ENCODE peak calls at places on chromosomes 4 and X, in eight cellular contexts. One of them, this sample, is unnamed.

GRCh38 chrX:69083785-69084184 is 81.5 kb downstream of the PJA1 start:
- DNase-seq in NCI-H187: no peak
- DNase-seq in mucosa of gallbladder: no peak
- DNase-seq in COR-L47: no peak
- DNase-seq in AG08396: no peak
- DNase-seq in kidney epithelial cell: no peak
- DNase-seq in HT1080: no peak
- DNase-seq in NCI-H2081: no peak
- DNase-seq in this sample: no peak

GRCh38 chrX:134369576-134369975 is 90.4 kb upstream of the HPRT1 start:
- DNase-seq in mucosa of gallbladder: no peak
- DNase-seq in NCI-H187: no peak
- DNase-seq in HT1080: no peak
- DNase-seq in NCI-H2081: no peak
- DNase-seq in kidney epithelial cell: no peak
- DNase-seq in COR-L47: no peak
- DNase-seq in AG08396: no peak
- DNase-seq in this sample: no peak

GRCh38 chr4:24912252-24913098 is at the start of gene CCDC149:
- DNase-seq in kidney epithelial cell: no peak
- DNase-seq in HT1080: no peak
- DNase-seq in COR-L47: peak; percentile 92
- DNase-seq in AG08396: peak; percentile 91
- DNase-seq in mucosa of gallbladder: peak; percentile 78
- DNase-seq in NCI-H187: peak; percentile 96
- DNase-seq in NCI-H2081: peak; percentile 96
- DNase-seq in this sample: peak; percentile 64

GRCh38 chr4:60724623-60725022 is 475.5 kb upstream of the ADGRL3 start:
- DNase-seq in kidney epithelial cell: peak; percentile 63
- DNase-seq in HT1080: peak; percentile 81
- DNase-seq in NCI-H187: no peak
- DNase-seq in NCI-H2081: no peak
- DNase-seq in mucosa of gallbladder: no peak
- DNase-seq in COR-L47: no peak
- DNase-seq in AG08396: peak; percentile 58
- DNase-seq in this sample: no peak

GRCh38 chrX:53086464-53086863 is 4.3 kb downstream of the TSPYL2 start:
- DNase-seq in COR-L47: no peak
- DNase-seq in mucosa of gallbladder: no peak
- DNase-seq in HT1080: no peak
- DNase-seq in NCI-H187: no peak
- DNase-seq in kidney epithelial cell: no peak
- DNase-seq in NCI-H2081: no peak
- DNase-seq in AG08396: peak; percentile 2
- DNase-seq in this sample: no peak

GRCh38 chrX:106862972-106863688 is 40.0 kb downstream of the RIPPLY1 start:
- DNase-seq in kidney epithelial cell: no peak
- DNase-seq in HT1080: peak; percentile 15
- DNase-seq in AG08396: peak; percentile 4
- DNase-seq in NCI-H187: no peak
- DNase-seq in COR-L47: no peak
- DNase-seq in mucosa of gallbladder: peak; percentile 12
- DNase-seq in NCI-H2081: no peak
- DNase-seq in this sample: no peak

GRCh38 chr4:176191974-176192373 is 3.4 kb downstream of the SPATA4 start:
- DNase-seq in mucosa of gallbladder: no peak
- DNase-seq in NCI-H187: no peak
- DNase-seq in NCI-H2081: peak; percentile 54
- DNase-seq in COR-L47: peak; percentile 74
- DNase-seq in HT1080: peak; percentile 28
- DNase-seq in kidney epithelial cell: no peak
- DNase-seq in AG08396: no peak
- DNase-seq in this sample: no peak

GRCh38 chrX:7771788-7772438 is 71.1 kb upstream of the VCX start:
- DNase-seq in NCI-H2081: no peak
- DNase-seq in NCI-H187: no peak
- DNase-seq in kidney epithelial cell: no peak
- DNase-seq in mucosa of gallbladder: no peak
- DNase-seq in AG08396: no peak
- DNase-seq in COR-L47: no peak
- DNase-seq in HT1080: no peak
- DNase-seq in this sample: no peak

GRCh38 chr4:106312377-106312776 is 3.6 kb downstream of the TBCK start:
- DNase-seq in NCI-H187: no peak
- DNase-seq in NCI-H2081: no peak
- DNase-seq in AG08396: no peak
- DNase-seq in HT1080: no peak
- DNase-seq in mucosa of gallbladder: no peak
- DNase-seq in COR-L47: no peak
- DNase-seq in kidney epithelial cell: no peak
- DNase-seq in this sample: no peak

GRCh38 chr4:9771069-9771468 is 10.4 kb upstream of the DRD5 start:
- DNase-seq in NCI-H187: no peak
- DNase-seq in AG08396: no peak
- DNase-seq in COR-L47: no peak
- DNase-seq in HT1080: no peak
- DNase-seq in mucosa of gallbladder: no peak
- DNase-seq in NCI-H2081: no peak
- DNase-seq in kidney epithelial cell: no peak
- DNase-seq in this sample: no peak

GRCh38 chr4:110637408-110638131 is 14.7 kb upstream of the PITX2 start:
- DNase-seq in kidney epithelial cell: no peak
- DNase-seq in NCI-H2081: no peak
- DNase-seq in COR-L47: no peak
- DNase-seq in NCI-H187: no peak
- DNase-seq in AG08396: no peak
- DNase-seq in HT1080: no peak
- DNase-seq in mucosa of gallbladder: no peak
- DNase-seq in this sample: no peak

GRCh38 chrX:72644946-72645345 is 69.2 kb downstream of the PHKA1 start:
- DNase-seq in NCI-H187: no peak
- DNase-seq in kidney epithelial cell: no peak
- DNase-seq in NCI-H2081: no peak
- DNase-seq in mucosa of gallbladder: no peak
- DNase-seq in HT1080: no peak
- DNase-seq in AG08396: no peak
- DNase-seq in COR-L47: no peak
- DNase-seq in this sample: no peak

GRCh38 chrX:110258552-110258951 is 59.3 kb downstream of the AMMECR1 start:
- DNase-seq in NCI-H187: no peak
- DNase-seq in NCI-H2081: no peak
- DNase-seq in AG08396: no peak
- DNase-seq in COR-L47: no peak
- DNase-seq in HT1080: no peak
- DNase-seq in mucosa of gallbladder: no peak
- DNase-seq in kidney epithelial cell: no peak
- DNase-seq in this sample: no peak

GRCh38 chrX:18032486-18033221 is 171.6 kb upstream of the RAI2 start:
- DNase-seq in NCI-H187: no peak
- DNase-seq in kidney epithelial cell: no peak
- DNase-seq in mucosa of gallbladder: no peak
- DNase-seq in NCI-H2081: no peak
- DNase-seq in HT1080: no peak
- DNase-seq in AG08396: no peak
- DNase-seq in COR-L47: no peak
- DNase-seq in this sample: no peak

GRCh38 chr4:4780634-4781287 is 78.7 kb upstream of the MSX1 start:
- DNase-seq in COR-L47: no peak
- DNase-seq in NCI-H2081: no peak
- DNase-seq in HT1080: peak; percentile 65
- DNase-seq in NCI-H187: no peak
- DNase-seq in mucosa of gallbladder: no peak
- DNase-seq in kidney epithelial cell: no peak
- DNase-seq in AG08396: peak; percentile 73
- DNase-seq in this sample: no peak

GRCh38 chr4:153326513-153326912 is 18.0 kb upstream of the MND1 start:
- DNase-seq in COR-L47: no peak
- DNase-seq in mucosa of gallbladder: no peak
- DNase-seq in HT1080: no peak
- DNase-seq in AG08396: no peak
- DNase-seq in NCI-H187: no peak
- DNase-seq in kidney epithelial cell: no peak
- DNase-seq in NCI-H2081: no peak
- DNase-seq in this sample: no peak

GRCh38 chr4:168619266-168619631 is 122.4 kb downstream of the PALLD start:
- DNase-seq in mucosa of gallbladder: no peak
- DNase-seq in NCI-H2081: no peak
- DNase-seq in NCI-H187: no peak
- DNase-seq in kidney epithelial cell: no peak
- DNase-seq in HT1080: peak; percentile 32
- DNase-seq in COR-L47: no peak
- DNase-seq in AG08396: no peak
- DNase-seq in this sample: no peak

GRCh38 chr4:128358231-128358902 is 70.8 kb upstream of the PGRMC2 start:
- DNase-seq in HT1080: peak; percentile 43
- DNase-seq in AG08396: peak; percentile 59
- DNase-seq in mucosa of gallbladder: no peak
- DNase-seq in kidney epithelial cell: no peak
- DNase-seq in COR-L47: no peak
- DNase-seq in NCI-H187: peak; percentile 9
- DNase-seq in NCI-H2081: no peak
- DNase-seq in this sample: no peak

GRCh38 chrX:129777218-129777768 is 2.5 kb upstream of the SASH3 start:
- DNase-seq in COR-L47: no peak
- DNase-seq in HT1080: no peak
- DNase-seq in AG08396: no peak
- DNase-seq in mucosa of gallbladder: peak; percentile 64
- DNase-seq in NCI-H187: no peak
- DNase-seq in NCI-H2081: no peak
- DNase-seq in kidney epithelial cell: no peak
- DNase-seq in this sample: peak; percentile 52

GRCh38 chrX:65581661-65582339 is 47.2 kb upstream of the LAS1L start:
- DNase-seq in HT1080: peak; percentile 76
- DNase-seq in kidney epithelial cell: no peak
- DNase-seq in AG08396: peak; percentile 70
- DNase-seq in COR-L47: peak; percentile 18
- DNase-seq in NCI-H2081: peak; percentile 66
- DNase-seq in NCI-H187: no peak
- DNase-seq in mucosa of gallbladder: peak; percentile 70
- DNase-seq in this sample: no peak

GRCh38 chr4:183960021-183960420 is 54.9 kb downstream of the STOX2 start:
- DNase-seq in AG08396: peak; percentile 38
- DNase-seq in NCI-H2081: peak; percentile 78
- DNase-seq in COR-L47: peak; percentile 93
- DNase-seq in kidney epithelial cell: peak; percentile 34
- DNase-seq in NCI-H187: peak; percentile 32
- DNase-seq in mucosa of gallbladder: peak; percentile 16
- DNase-seq in HT1080: peak; percentile 10
- DNase-seq in this sample: no peak

GRCh38 chr4:119286377-119287002 is 35.4 kb downstream of the FABP2 start:
- DNase-seq in kidney epithelial cell: peak; percentile 12
- DNase-seq in NCI-H187: no peak
- DNase-seq in HT1080: peak; percentile 47
- DNase-seq in mucosa of gallbladder: no peak
- DNase-seq in NCI-H2081: no peak
- DNase-seq in AG08396: peak; percentile 20
- DNase-seq in COR-L47: no peak
- DNase-seq in this sample: no peak

GRCh38 chr4:57131849-57132745 is 21.9 kb upstream of the IGFBP7 start:
- DNase-seq in HT1080: peak; percentile 40
- DNase-seq in NCI-H2081: peak; percentile 56
- DNase-seq in NCI-H187: no peak
- DNase-seq in COR-L47: peak; percentile 90
- DNase-seq in mucosa of gallbladder: peak; percentile 47
- DNase-seq in AG08396: no peak
- DNase-seq in kidney epithelial cell: no peak
- DNase-seq in this sample: peak; percentile 72

GRCh38 chr4:97747945-97748344 is 395.3 kb downstream of the STPG2 start:
- DNase-seq in NCI-H187: no peak
- DNase-seq in AG08396: no peak
- DNase-seq in HT1080: no peak
- DNase-seq in mucosa of gallbladder: no peak
- DNase-seq in COR-L47: no peak
- DNase-seq in kidney epithelial cell: no peak
- DNase-seq in NCI-H2081: no peak
- DNase-seq in this sample: no peak

GRCh38 chrX:39648548-39649254 is 449.1 kb downstream of the BCOR start:
- DNase-seq in HT1080: no peak
- DNase-seq in kidney epithelial cell: no peak
- DNase-seq in NCI-H187: no peak
- DNase-seq in COR-L47: no peak
- DNase-seq in mucosa of gallbladder: no peak
- DNase-seq in AG08396: no peak
- DNase-seq in NCI-H2081: no peak
- DNase-seq in this sample: no peak

GRCh38 chrX:40154853-40155616 is 57.3 kb upstream of the BCOR start:
- DNase-seq in kidney epithelial cell: no peak
- DNase-seq in NCI-H2081: peak; percentile 66
- DNase-seq in NCI-H187: no peak
- DNase-seq in COR-L47: peak; percentile 32
- DNase-seq in mucosa of gallbladder: peak; percentile 71
- DNase-seq in AG08396: peak; percentile 75
- DNase-seq in HT1080: no peak
- DNase-seq in this sample: no peak

GRCh38 chrX:40465735-40466551 is 114.8 kb upstream of the ATP6AP2 start:
- DNase-seq in COR-L47: no peak
- DNase-seq in NCI-H187: no peak
- DNase-seq in kidney epithelial cell: no peak
- DNase-seq in mucosa of gallbladder: no peak
- DNase-seq in AG08396: no peak
- DNase-seq in HT1080: no peak
- DNase-seq in NCI-H2081: no peak
- DNase-seq in this sample: no peak

GRCh38 chrX:137574784-137575298 is 8.9 kb downstream of the ZIC3 start:
- DNase-seq in HT1080: no peak
- DNase-seq in mucosa of gallbladder: no peak
- DNase-seq in kidney epithelial cell: no peak
- DNase-seq in NCI-H2081: no peak
- DNase-seq in COR-L47: no peak
- DNase-seq in AG08396: no peak
- DNase-seq in NCI-H187: no peak
- DNase-seq in this sample: no peak

GRCh38 chr4:89531932-89532640 is 224.5 kb upstream of the GPRIN3 start:
- DNase-seq in mucosa of gallbladder: no peak
- DNase-seq in NCI-H187: no peak
- DNase-seq in NCI-H2081: no peak
- DNase-seq in kidney epithelial cell: no peak
- DNase-seq in AG08396: no peak
- DNase-seq in COR-L47: no peak
- DNase-seq in HT1080: no peak
- DNase-seq in this sample: no peak

GRCh38 chrX:119145241-119145653 is 17.6 kb upstream of the KIAA1210 start:
- DNase-seq in mucosa of gallbladder: no peak
- DNase-seq in COR-L47: no peak
- DNase-seq in AG08396: peak; percentile 14
- DNase-seq in NCI-H2081: peak; percentile 4
- DNase-seq in HT1080: peak; percentile 6
- DNase-seq in NCI-H187: no peak
- DNase-seq in kidney epithelial cell: no peak
- DNase-seq in this sample: no peak

GRCh38 chrX:43949669-43950068 is 23.5 kb downstream of the NDP start:
- DNase-seq in mucosa of gallbladder: peak; percentile 26
- DNase-seq in NCI-H187: no peak
- DNase-seq in AG08396: no peak
- DNase-seq in NCI-H2081: peak; percentile 47
- DNase-seq in COR-L47: no peak
- DNase-seq in HT1080: peak; percentile 24
- DNase-seq in kidney epithelial cell: no peak
- DNase-seq in this sample: no peak

GRCh38 chr4:37594095-37594494 is 92.1 kb downstream of the RELL1 start:
- DNase-seq in HT1080: peak; percentile 12
- DNase-seq in mucosa of gallbladder: no peak
- DNase-seq in NCI-H2081: no peak
- DNase-seq in NCI-H187: no peak
- DNase-seq in AG08396: no peak
- DNase-seq in COR-L47: no peak
- DNase-seq in kidney epithelial cell: no peak
- DNase-seq in this sample: no peak

GRCh38 chrX:131146702-131147101 is 88.6 kb downstream of the ARHGAP36 start:
- DNase-seq in mucosa of gallbladder: no peak
- DNase-seq in HT1080: no peak
- DNase-seq in NCI-H187: no peak
- DNase-seq in kidney epithelial cell: no peak
- DNase-seq in NCI-H2081: no peak
- DNase-seq in AG08396: no peak
- DNase-seq in COR-L47: no peak
- DNase-seq in this sample: no peak

GRCh38 chr4:13980317-13980716 is 352.8 kb upstream of the BOD1L1 start:
- DNase-seq in COR-L47: no peak
- DNase-seq in NCI-H187: no peak
- DNase-seq in NCI-H2081: no peak
- DNase-seq in mucosa of gallbladder: no peak
- DNase-seq in AG08396: peak; percentile 80
- DNase-seq in HT1080: peak; percentile 98
- DNase-seq in kidney epithelial cell: peak; percentile 94
- DNase-seq in this sample: no peak